ENCODE peak calls at places on chromosomes 7 and 10, in four cellular contexts. S, D, Q and X are unnamed samples.

GRCh38 chr7:10257438-10257837 is 716.2 kb upstream of the PHF14 start:
- DNase-seq in D (no peak), Q (no peak), S (no peak), X (no peak)

GRCh38 chr10:87895430-87895829 is 32.0 kb downstream of the PTEN start:
- DNase-seq in S (no peak), D (no peak), Q (no peak), X (no peak)

GRCh38 chr10:63554666-63555065 is 33.5 kb downstream of the REEP3 start:
- DNase-seq in S (no peak), Q (no peak), D (no peak), X (peak; percentile 26)

GRCh38 chr10:126062132-126063032 is 166.0 kb downstream of the FANK1 start:
- DNase-seq in D (no peak), S (peak; percentile 11), Q (peak; percentile 93), X (peak; percentile 82)

GRCh38 chr7:73903321-73904218 is 42.6 kb downstream of the TMEM270 start:
- DNase-seq in D (no peak), Q (no peak), S (no peak), X (no peak)

GRCh38 chr7:223118-223800 is 30.9 kb downstream of the FAM20C start:
- DNase-seq in D (no peak), S (no peak), Q (no peak), X (no peak)

GRCh38 chr7:27190284-27190748 is 5.3 kb upstream of the HOXA11 start:
- DNase-seq in S (no peak), Q (no peak), D (no peak), X (no peak)

GRCh38 chr10:30057421-30057841 is 2.0 kb downstream of the JCAD start:
- DNase-seq in D (no peak), S (no peak), Q (no peak), X (peak; percentile 79)

GRCh38 chr7:41629711-41630111 is 73.2 kb downstream of the INHBA start:
- DNase-seq in D (no peak), S (no peak), Q (no peak), X (no peak)

GRCh38 chr7:377069-378040 is 87.4 kb downstream of the FOXL3 start:
- DNase-seq in Q (no peak), D (no peak), S (peak; percentile 10), X (no peak)

GRCh38 chr7:74656421-74656910 is 1.1 kb upstream of the GTF2I start:
- DNase-seq in Q (no peak), S (peak; percentile 79), D (peak; percentile 51), X (no peak)

GRCh38 chr7:39709768-39710291 is 86.5 kb downstream of the RALA start:
- DNase-seq in Q (no peak), D (no peak), S (no peak), X (no peak)

GRCh38 chr10:124688889-124689670 is 55.1 kb downstream of the FAM53B start:
- DNase-seq in Q (no peak), D (no peak), S (peak; percentile 48), X (no peak)

GRCh38 chr10:115095758-115096157 is 2.6 kb downstream of the ATRNL1 start:
- DNase-seq in S (no peak), Q (no peak), D (no peak), X (no peak)

GRCh38 chr7:140238778-140239652 is 62.2 kb upstream of the KDM7A start:
- DNase-seq in D (peak; percentile 47), S (no peak), Q (no peak), X (no peak)

GRCh38 chr10:88130912-88131311 is 267.5 kb downstream of the PTEN start:
- DNase-seq in D (no peak), Q (no peak), S (no peak), X (no peak)

GRCh38 chr10:116198636-116199035 is 74.4 kb downstream of the GFRA1 start:
- DNase-seq in D (no peak), S (no peak), Q (no peak), X (no peak)

GRCh38 chr7:9507281-9507680 is 1073.9 kb downstream of the NXPH1 start:
- DNase-seq in D (no peak), S (no peak), Q (no peak), X (no peak)

GRCh38 chr7:106538638-106539037 is 122.3 kb downstream of the CCDC71L start:
- DNase-seq in S (no peak), Q (no peak), D (no peak), X (no peak)

GRCh38 chr7:134293029-134293740 is 23.5 kb downstream of the SLC35B4 start:
- DNase-seq in S (no peak), D (peak; percentile 95), Q (no peak), X (no peak)

GRCh38 chr10:24703700-24704099 is 20.0 kb downstream of the ARHGAP21 start:
- DNase-seq in Q (no peak), S (no peak), D (no peak), X (no peak)

GRCh38 chr10:61899997-61900828 is 1.3 kb upstream of the ARID5B start:
- DNase-seq in Q (peak; percentile 69), S (peak; percentile 77), D (peak; percentile 26), X (no peak)

GRCh38 chr10:103814626-103815370 is 40.6 kb downstream of the SH3PXD2A start:
- DNase-seq in D (no peak), Q (no peak), S (no peak), X (no peak)
- TF ChIP-seq TCF7L2 in D (no peak), Q (no peak), S (no peak), X (no peak)

GRCh38 chr10:21402606-21403083 is 122.8 kb downstream of the SKIDA1 start:
- DNase-seq in D (no peak), Q (no peak), S (no peak), X (no peak)
- TF ChIP-seq TCF7L2 in D (no peak), Q (peak; percentile 24), S (no peak), X (no peak)

GRCh38 chr10:101829561-101830315 is 11.5 kb upstream of the OGA start:
- DNase-seq in D (no peak), Q (no peak), S (peak; percentile 93), X (no peak)

GRCh38 chr10:101826852-101827434 is 8.7 kb upstream of the OGA start:
- DNase-seq in S (peak; percentile 3), Q (no peak), D (no peak), X (no peak)

GRCh38 chr10:101830322-101831168 is 12.3 kb upstream of the OGA start:
- DNase-seq in D (no peak), Q (no peak), S (peak; percentile 92), X (peak; percentile 87)

GRCh38 chr10:101827919-101828600 is 9.8 kb upstream of the OGA start:
- DNase-seq in Q (no peak), D (no peak), S (peak; percentile 1), X (no peak)

DNA sequence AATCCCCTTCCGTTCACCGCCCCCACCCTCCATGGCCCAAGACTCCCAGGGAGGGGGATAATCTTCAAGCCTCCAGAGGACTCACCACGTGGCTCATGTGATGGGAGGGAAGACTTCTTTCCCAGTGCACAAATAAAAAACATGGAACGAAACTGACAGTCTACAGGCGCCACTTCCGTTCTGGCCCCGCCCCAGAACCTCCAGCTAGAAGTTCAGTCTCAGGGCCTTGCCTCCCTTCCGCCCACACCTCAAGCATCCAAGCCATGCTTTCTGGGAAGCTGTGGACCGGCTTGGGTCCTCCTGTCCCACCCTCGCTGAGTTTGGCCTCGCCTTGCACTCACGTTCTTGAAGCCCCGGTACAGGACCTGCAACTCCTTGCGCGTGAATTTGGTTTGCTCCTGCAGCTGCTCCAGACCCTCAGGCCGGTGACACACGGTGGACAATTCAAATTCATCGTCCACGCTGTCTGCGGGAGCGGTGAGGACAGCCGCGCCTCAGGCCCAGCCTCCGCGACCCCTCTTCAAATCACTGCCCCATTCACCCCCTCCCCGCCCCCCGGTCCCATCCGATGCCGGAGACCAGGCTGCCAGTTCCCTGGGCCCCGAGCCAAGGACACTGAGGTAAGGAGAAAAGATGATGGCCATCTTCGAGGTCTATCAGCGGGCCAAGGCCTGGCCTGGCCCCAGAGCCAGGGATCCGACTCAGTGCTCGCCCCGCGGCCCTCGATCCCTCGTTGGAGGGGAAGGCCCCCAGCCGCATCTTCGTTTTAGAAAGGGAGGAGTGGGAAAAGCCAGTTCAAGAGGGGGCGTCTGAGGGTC is 10.7 kb upstream of the OGA start:
- DNase-seq in S (peak; percentile 6), Q (no peak), D (no peak), X (no peak)
- TF ChIP-seq TCF7L2 in S (no peak), Q (no peak), D (no peak), X (no peak)

DNA sequence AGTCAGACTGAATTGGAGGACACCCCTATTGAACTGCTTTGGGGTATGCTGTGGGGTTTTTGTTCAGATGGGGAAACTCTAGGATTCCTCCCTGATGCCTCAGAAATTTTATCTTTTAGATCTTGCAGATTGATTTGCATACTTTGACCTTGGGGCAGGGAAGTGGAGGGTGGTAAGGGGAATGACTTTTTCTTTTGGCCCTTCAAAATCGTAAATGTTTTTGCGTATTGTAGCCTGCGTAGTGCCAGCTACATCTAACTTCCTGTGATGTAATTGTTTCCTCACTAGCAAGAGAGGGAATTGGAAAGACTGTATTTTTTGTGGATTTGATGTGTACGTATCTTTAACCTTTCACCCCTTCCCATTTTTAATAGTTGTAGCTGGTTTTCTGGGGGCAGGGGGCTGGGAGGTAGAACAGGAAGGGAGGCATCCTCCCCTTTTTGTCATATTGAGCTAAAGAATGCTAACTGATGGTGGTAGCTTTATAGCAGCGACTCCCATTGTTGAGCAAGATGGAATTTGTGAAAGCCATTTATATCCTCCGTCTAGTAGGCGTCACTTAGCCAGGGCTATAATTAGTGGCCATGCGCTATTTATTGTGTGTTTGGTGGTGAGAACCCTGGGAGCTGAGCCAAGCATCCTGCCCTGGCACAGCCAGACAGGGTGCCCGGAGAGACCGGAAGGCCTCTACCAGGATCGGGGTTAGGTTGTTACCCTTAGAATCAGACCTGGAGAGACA is 11.3 kb downstream of the DUSP5 start:
- DNase-seq in D (no peak), S (no peak), Q (no peak), X (no peak)
- TF ChIP-seq TCF7L2 in D (no peak), S (no peak), Q (no peak), X (no peak)